ENCODE peak calls at places on chromosome 18, in nine cellular contexts. W is prostate gland; T is WERI-Rb-1; C is PC-3; P is right atrium auricular region; H is CD8-positive, alpha-beta T cell; F is CD14-positive monocyte; B is cardiac muscle cell; V is foreskin keratinocyte. Y is an unnamed sample.

GRCh38 chr18:62346327-62347090 is 21.4 kb downstream of the TNFRSF11A start:
- DNase-seq in W (no peak), H (no peak), F (no peak), C (no peak), V (no peak), P (no peak), B (no peak), T (no peak), Y (no peak)

GRCh38 chr18:74069178-74070050 is 78.2 kb downstream of the FBXO15 start:
- DNase-seq in W (no peak), C (no peak), V (no peak), T (no peak), P (no peak), H (no peak), F (no peak), B (peak), Y (no peak)

GRCh38 chr18:50918153-50918552 is 39.2 kb downstream of the ME2 start:
- DNase-seq in H (no peak), F (no peak), V (no peak), P (no peak), B (no peak), W (no peak), C (no peak), T (no peak), Y (no peak)

GRCh38 chr18:52288403-52289004 is 51.5 kb upstream of the DCC start:
- DNase-seq in T (peak), F (no peak), V (no peak), B (peak), C (peak), P (no peak), H (no peak), W (no peak), Y (no peak)

GRCh38 chr18:51807336-51807735 is 532.7 kb upstream of the DCC start:
- DNase-seq in T (no peak), W (no peak), C (no peak), V (no peak), P (no peak), B (no peak), H (no peak), F (no peak), Y (no peak)

GRCh38 chr18:53025247-53025646 is 685.2 kb downstream of the DCC start:
- DNase-seq in H (no peak), C (no peak), F (no peak), P (no peak), T (no peak), V (no peak), B (no peak), W (no peak), Y (no peak)

GRCh38 chr18:76518073-76518472 is 23.0 kb upstream of the ZNF516 start:
- DNase-seq in T (no peak), B (peak), P (no peak), V (no peak), H (no peak), C (no peak), F (no peak), W (no peak), Y (no peak)

GRCh38 chr18:24400587-24400986 is 3.0 kb upstream of the OSBPL1A start:
- DNase-seq in C (no peak), F (no peak), P (no peak), B (no peak), T (peak), H (no peak), W (no peak), V (no peak), Y (no peak)

GRCh38 chr18:45839415-45840395 is 14.2 kb downstream of the SIGLEC15 start:
- DNase-seq in T (peak), F (no peak), H (no peak), W (peak), V (peak), P (no peak), B (peak), C (peak), Y (no peak)
- TF ChIP-seq CTCF in T (peak), F (peak), H (no peak), W (peak), V (peak), P (peak), B (peak), C (peak), Y (peak)

DNA sequence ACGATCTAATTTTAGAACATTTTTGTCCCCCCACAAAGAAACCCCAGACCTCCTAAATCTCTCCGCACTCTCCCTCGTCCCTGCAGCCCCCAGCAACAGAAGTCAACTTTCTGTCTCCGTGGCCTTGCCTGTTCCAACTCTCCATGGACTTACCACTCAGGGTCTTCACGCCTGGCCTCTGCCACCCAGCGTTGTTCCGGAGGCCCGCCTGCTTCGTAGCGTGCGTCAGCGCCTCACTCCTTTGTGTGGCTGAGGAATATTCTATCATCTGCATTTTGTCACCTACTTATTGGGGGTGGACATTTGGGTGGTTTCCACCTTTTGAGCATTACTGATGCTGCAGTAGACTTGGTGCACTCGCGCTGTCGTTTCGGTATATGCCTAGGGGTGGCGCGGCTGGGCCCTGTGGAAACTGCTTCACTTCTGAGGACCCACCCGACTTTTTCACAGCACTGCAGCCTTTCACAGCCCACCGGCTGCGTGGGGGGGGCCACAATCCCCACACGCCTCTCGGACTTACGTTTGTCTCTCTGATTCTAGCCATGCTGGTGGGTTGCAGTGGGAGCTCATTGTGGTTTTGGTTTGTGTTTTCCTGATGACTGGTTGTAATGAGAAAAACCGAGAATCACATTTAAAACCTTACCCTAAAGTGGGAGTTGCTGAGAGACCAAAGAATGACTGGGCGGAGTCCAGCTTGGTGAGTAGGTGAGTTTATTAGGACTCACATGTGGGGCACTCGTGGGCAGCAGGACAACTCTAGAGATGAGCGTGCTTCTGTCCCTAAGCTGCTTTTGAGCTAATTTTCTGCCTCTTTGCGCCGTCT is 1.4 kb upstream of the HSBP1L1 start:
- DNase-seq in V (no peak), F (no peak), H (peak), B (no peak), P (no peak), T (no peak), C (peak), W (no peak), Y (no peak)
- TF ChIP-seq CTCF in V (no peak), F (no peak), H (peak), B (no peak), P (no peak), T (no peak), C (no peak), W (no peak), Y (no peak)

DNA sequence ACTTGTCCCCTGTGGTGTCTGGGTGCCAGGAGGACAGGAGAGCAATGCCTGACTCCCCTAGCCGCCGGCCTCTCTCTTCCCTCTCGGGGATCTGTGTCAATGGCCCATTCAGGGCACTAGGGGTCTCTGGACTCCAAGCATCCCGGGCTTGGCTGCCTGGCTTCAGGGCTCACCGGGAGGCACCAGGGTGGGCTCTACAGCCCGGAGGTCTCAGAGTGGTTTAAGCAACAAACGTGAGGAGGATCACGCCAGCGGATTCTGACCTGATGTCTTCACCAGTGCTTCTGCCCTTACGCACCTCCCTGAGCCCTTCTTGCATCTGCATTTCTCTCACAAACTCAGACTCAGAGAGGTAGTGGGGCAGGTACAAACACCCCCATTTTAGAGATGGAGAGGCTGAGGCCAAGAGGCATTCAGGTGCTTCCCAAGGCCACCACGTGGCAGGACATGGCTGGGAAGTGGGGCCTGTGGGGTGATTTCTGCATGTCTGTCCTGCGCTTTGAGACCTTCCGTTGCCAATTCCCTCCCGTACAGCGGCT is 243.0 kb downstream of the CELF4 start:
- DNase-seq in W (no peak), B (peak), T (peak), C (peak), F (no peak), P (no peak), V (no peak), H (no peak), Y (peak)
- TF ChIP-seq CTCF in W (peak), B (peak), T (peak), C (peak), F (peak), P (peak), V (peak), H (peak), Y (peak)

DNA sequence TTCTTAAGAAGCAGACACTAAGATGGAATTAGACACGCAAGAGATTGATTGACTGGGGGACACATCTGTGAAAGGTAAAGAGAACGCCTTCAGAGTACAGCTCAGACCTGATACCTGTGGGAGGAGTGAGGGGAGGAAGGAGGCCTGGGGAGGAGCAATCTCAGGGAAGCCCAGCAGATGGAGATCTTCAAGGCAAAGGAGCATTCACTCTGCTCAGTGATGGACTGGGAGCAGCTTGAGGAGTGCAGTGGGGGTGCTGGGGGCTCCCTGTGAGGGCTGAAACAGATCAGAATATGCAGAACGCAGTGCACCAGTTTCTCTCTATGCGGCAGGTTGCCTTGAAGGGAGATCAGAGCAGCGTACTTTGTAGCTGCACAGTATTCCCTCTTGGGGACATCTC is 103.7 kb upstream of the ATP8B1 start:
- DNase-seq in F (no peak), C (peak), V (no peak), H (no peak), B (no peak), W (no peak), P (no peak), T (peak), Y (no peak)
- TF ChIP-seq CTCF in F (no peak), C (peak), V (peak), H (no peak), B (no peak), W (no peak), P (no peak), T (peak), Y (no peak)

GRCh38 chr18:7664024-7664312 is 96.9 kb downstream of the PTPRM start:
- DNase-seq in F (no peak), B (no peak), C (no peak), P (no peak), T (no peak), V (no peak), W (no peak), H (no peak), Y (no peak)

GRCh38 chr18:7668392-7668791 is 101.3 kb downstream of the PTPRM start:
- DNase-seq in F (no peak), C (no peak), H (no peak), V (no peak), P (no peak), W (no peak), T (no peak), B (no peak), Y (no peak)

GRCh38 chr18:7663305-7664023 is 96.3 kb downstream of the PTPRM start:
- DNase-seq in H (no peak), F (no peak), P (no peak), C (no peak), B (peak), V (no peak), T (no peak), W (no peak), Y (no peak)

GRCh38 chr18:7662866-7663265 is 95.8 kb downstream of the PTPRM start:
- DNase-seq in W (no peak), P (no peak), F (no peak), H (no peak), T (no peak), C (no peak), V (no peak), B (no peak), Y (no peak)

DNA sequence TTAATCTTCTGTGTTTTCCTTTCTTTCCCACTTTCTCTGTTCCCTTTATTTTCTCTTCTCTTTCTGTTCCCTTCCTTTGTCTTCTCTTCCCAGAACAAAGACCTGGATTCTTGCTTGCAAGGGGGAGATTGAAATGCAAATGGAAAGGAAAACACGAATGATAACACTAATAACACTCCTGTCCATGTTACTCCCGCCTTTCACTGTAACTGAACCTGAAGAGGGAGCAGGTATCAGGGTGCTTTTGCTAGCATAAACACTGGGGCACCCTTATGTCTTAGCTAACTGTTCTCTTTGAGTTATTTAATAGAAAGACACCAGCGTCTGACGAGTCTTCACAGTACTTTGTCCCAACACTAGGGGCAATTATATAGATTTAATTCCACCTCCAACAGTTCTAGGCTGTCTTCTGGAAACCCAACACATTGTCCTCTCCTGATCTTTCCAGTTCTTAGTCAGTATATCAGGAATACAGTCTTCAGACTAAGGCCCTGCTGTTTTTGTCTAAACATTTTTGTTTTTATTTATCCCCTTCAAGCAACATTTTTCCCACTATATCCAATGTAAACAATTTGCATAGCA is 99.2 kb downstream of the PTPRM start:
- DNase-seq in W (no peak), C (no peak), H (no peak), V (no peak), P (no peak), T (no peak), F (no peak), B (no peak), Y (no peak)
- TF ChIP-seq CTCF in W (no peak), C (no peak), H (no peak), V (peak), P (peak), T (no peak), F (no peak), B (no peak), Y (no peak)

DNA sequence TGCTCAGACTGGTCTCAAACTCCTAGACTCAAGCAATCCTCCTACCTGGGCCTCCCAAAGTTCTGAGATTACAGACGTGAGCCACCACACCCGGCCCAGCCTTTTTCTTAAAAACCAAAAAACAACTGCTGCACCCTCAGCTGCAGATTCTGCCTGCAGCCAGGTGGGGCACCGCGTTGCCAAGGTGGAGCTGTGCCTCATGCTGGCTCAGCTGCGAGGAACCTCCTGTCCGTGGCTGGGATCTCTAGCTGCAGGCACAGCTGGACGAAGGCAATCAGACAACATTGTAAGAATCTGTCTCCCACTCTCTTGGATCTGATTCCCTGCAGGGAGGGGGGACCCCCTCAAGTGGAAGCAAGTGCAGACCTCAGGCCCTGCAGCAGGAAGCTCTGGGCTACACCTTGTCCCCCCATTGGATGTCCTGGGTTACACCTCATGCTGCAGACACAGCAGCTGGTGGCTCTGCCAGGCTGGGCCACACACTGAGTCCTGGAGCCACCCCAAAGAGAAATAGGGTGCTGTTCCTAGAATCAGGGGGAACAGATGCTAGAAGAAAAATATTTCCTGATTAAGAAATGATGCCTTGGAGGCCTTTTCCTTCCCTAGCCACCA is 24.1 kb downstream of the CIDEA start:
- DNase-seq in B (peak), H (no peak), P (no peak), W (no peak), C (peak), V (no peak), T (peak), F (no peak), Y (no peak)
- TF ChIP-seq CTCF in B (peak), H (no peak), P (no peak), W (no peak), C (peak), V (peak), T (peak), F (no peak), Y (no peak)

GRCh38 chr18:77702686-77703085 is 453.0 kb downstream of the GALR1 start:
- DNase-seq in F (no peak), B (peak), W (peak), T (peak), H (no peak), V (no peak), C (peak), P (no peak), Y (no peak)
- TF ChIP-seq CTCF in F (no peak), B (no peak), W (no peak), T (peak), H (no peak), V (peak), C (peak), P (peak), Y (peak)

GRCh38 chr18:14978962-14979535 is 231.1 kb downstream of the ANKRD30B start:
- DNase-seq in W (no peak), V (no peak), C (peak), H (no peak), P (peak), T (peak), F (no peak), B (no peak), Y (peak)
- TF ChIP-seq CTCF in W (no peak), V (no peak), C (peak), H (no peak), P (peak), T (peak), F (no peak), B (no peak), Y (peak)

DNA sequence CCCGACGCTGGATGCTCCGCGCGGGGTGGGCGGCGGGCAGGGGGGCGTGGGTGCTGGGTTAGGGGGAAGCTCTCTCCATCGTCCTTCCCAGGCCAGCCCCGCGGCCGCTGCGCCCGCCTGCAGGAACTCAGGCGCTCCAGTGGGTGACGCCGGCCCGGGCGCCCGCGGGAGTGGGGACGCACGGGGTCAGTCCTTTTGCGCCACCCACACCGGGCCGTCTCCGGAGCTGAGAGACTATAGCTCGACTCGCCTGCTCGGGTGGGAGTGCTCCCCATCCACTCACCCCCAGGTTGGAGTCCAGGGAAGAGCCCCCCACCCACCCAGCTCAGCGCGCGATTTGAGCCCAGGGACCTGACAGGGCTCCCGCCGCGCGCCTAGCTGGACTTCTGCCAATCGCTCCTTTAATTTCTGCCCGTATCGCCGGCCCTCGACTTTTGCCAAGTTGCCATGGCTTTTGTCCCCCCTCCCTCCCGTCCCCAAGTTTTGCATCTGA is 205.6 kb upstream of the SMAD2 start:
- DNase-seq in P (no peak), H (no peak), F (no peak), V (no peak), C (no peak), T (peak), B (no peak), W (no peak), Y (no peak)
- TF ChIP-seq CTCF in P (peak), H (no peak), F (no peak), V (no peak), C (no peak), T (peak), B (no peak), W (no peak), Y (no peak)